ENCODE peak calls at places on chromosomes 5 and 9, in nine cellular contexts. X is RPMI7951; H is iris pigment epithelial cell; J is ACHN; M is activated T-cell treated with anti-CD3 and anti-CD28 coated beads, Interleukin-2, amount 50 U/mL, for 4 hours; W is small intestine; V is posterior cingulate gyrus; U is AG04450; B is stimulated activated CD4-positive, alpha-beta T cell treated with anti-CD3 and anti-CD28 coated beads, Interleukin-4, amount 100 ng/mL, for 4 hours. Y is an unnamed sample.

GRCh38 chr5:10452768-10453331 is 11.2 kb downstream of the ROPN1L start:
- DNase-seq in X (peak), H (peak), J (peak), M (no peak), W (peak), V (no peak), U (peak), B (no peak), Y (peak)

GRCh38 chr9:137445275-137445807 is 4.2 kb upstream of the ENTPD8 start:
- DNase-seq in X (peak), H (peak), J (peak), M (peak), W (peak), V (peak), U (peak), B (peak), Y (peak)

GRCh38 chr5:151490617-151491016 is 43.2 kb downstream of the SLC36A1 start:
- DNase-seq in X (no peak), H (no peak), J (no peak), M (no peak), W (no peak), V (no peak), U (no peak), B (no peak), Y (no peak)

GRCh38 chr9:21554813-21555212 is 72.7 kb upstream of the IFNE start:
- DNase-seq in X (no peak), H (no peak), J (no peak), M (no peak), W (no peak), V (no peak), U (no peak), B (no peak), Y (no peak)

GRCh38 chr5:87229780-87230179 is 37.9 kb upstream of the RASA1 start:
- DNase-seq in X (no peak), H (peak), J (no peak), M (no peak), W (no peak), V (no peak), U (no peak), B (no peak), Y (no peak)

GRCh38 chr9:136640176-136641086 is 22.3 kb upstream of the EGFL7 start:
- DNase-seq in X (no peak), H (no peak), J (no peak), M (no peak), W (no peak), V (no peak), U (no peak), B (no peak), Y (no peak)

GRCh38 chr9:112069318-112070169 is 105.6 kb downstream of the SUSD1 start:
- DNase-seq in X (no peak), H (no peak), J (no peak), M (no peak), W (peak), V (no peak), U (no peak), B (no peak), Y (peak)

GRCh38 chr9:111728143-111728542 is 66.6 kb downstream of the SHOC1 start:
- DNase-seq in X (no peak), H (peak), J (peak), M (no peak), W (no peak), V (no peak), U (no peak), B (no peak), Y (no peak)

GRCh38 chr5:140038373-140038957 is 4.6 kb downstream of the NRG2 start:
- DNase-seq in X (peak), H (peak), J (peak), M (no peak), W (peak), V (no peak), U (peak), B (no peak), Y (peak)

Y was measured in SK-MEL-5.